ENCODE peak calls at places on chromosomes 1 and 21, in six cellular contexts. E is stomach, Z is HCT116, Y is esophagus squamous epithelium, K is ovary, O is spleen. S is an unnamed sample.

GRCh38 chr1:182128502-182128901 is 67.0 kb upstream of the ZNF648 start:
- DNase-seq in E (no peak), Z (no peak), Y (no peak), K (no peak), O (no peak), S (no peak)

GRCh38 chr1:87826639-87827345 is 498.1 kb downstream of the LMO4 start:
- DNase-seq in E (no peak), Z (no peak), Y (no peak), K (peak; percentile 23), O (no peak), S (peak; percentile 69)

GRCh38 chr1:240027059-240027462 is 64.6 kb upstream of the FMN2 start:
- DNase-seq in E (no peak), Z (no peak), Y (no peak), K (no peak), O (no peak), S (no peak)

GRCh38 chr1:231940721-231941120 is 314.1 kb downstream of the DISC1 start:
- DNase-seq in E (no peak), Z (no peak), Y (no peak), K (no peak), O (no peak), S (no peak)

GRCh38 chr1:6343506-6344405 is 49.8 kb downstream of the ACOT7 start:
- DNase-seq in E (peak; percentile 76), Z (peak; percentile 45), Y (no peak), K (peak; percentile 49), O (no peak), S (peak; percentile 52)

GRCh38 chr1:169682077-169682476 is 29.3 kb downstream of the SELL start:
- DNase-seq in E (no peak), Z (no peak), Y (no peak), K (no peak), O (no peak), S (no peak)

GRCh38 chr1:58782308-58783089 is 1.3 kb downstream of the JUN start:
- DNase-seq in E (peak; percentile 66), Z (no peak), Y (peak; percentile 31), K (peak; percentile 58), O (peak; percentile 95), S (peak; percentile 70)

GRCh38 chr21:35222541-35222941 is 173.4 kb upstream of the RUNX1 start:
- DNase-seq in E (no peak), Z (no peak), Y (no peak), K (no peak), O (no peak), S (no peak)

GRCh38 chr1:33420870-33421775 is 9.8 kb downstream of the PHC2 start:
- DNase-seq in E (no peak), Z (no peak), Y (no peak), K (no peak), O (no peak), S (no peak)

GRCh38 chr21:28771790-28772501 is 220.7 kb downstream of the LTN1 start:
- DNase-seq in E (no peak), Z (no peak), Y (no peak), K (no peak), O (no peak), S (no peak)

GRCh38 chr1:203189951-203190352 is 3.4 kb upstream of the CHI3L1 start:
- DNase-seq in E (no peak), Z (no peak), Y (no peak), K (no peak), O (no peak), S (no peak)

GRCh38 chr1:166017395-166017794 is 149.4 kb downstream of the FAM78B start:
- DNase-seq in E (no peak), Z (no peak), Y (no peak), K (no peak), O (no peak), S (no peak)

GRCh38 chr1:204834752-204835151 is 35.9 kb upstream of the NFASC start:
- DNase-seq in E (no peak), Z (no peak), Y (no peak), K (no peak), O (no peak), S (no peak)

GRCh38 chr1:246526915-246527314 is 19.8 kb upstream of the SMYD3 start:
- DNase-seq in E (no peak), Z (no peak), Y (no peak), K (no peak), O (no peak), S (no peak)

GRCh38 chr1:246528933-246529731 is 22.1 kb upstream of the SMYD3 start:
- DNase-seq in E (no peak), Z (no peak), Y (no peak), K (no peak), O (no peak), S (no peak)

GRCh38 chr1:246526380-246526779 is 19.3 kb upstream of the SMYD3 start:
- DNase-seq in E (no peak), Z (no peak), Y (no peak), K (no peak), O (no peak), S (no peak)

GRCh38 chr1:246530482-246530881 is 23.4 kb upstream of the SMYD3 start:
- DNase-seq in E (no peak), Z (no peak), Y (no peak), K (no peak), O (no peak), S (no peak)

DNA sequence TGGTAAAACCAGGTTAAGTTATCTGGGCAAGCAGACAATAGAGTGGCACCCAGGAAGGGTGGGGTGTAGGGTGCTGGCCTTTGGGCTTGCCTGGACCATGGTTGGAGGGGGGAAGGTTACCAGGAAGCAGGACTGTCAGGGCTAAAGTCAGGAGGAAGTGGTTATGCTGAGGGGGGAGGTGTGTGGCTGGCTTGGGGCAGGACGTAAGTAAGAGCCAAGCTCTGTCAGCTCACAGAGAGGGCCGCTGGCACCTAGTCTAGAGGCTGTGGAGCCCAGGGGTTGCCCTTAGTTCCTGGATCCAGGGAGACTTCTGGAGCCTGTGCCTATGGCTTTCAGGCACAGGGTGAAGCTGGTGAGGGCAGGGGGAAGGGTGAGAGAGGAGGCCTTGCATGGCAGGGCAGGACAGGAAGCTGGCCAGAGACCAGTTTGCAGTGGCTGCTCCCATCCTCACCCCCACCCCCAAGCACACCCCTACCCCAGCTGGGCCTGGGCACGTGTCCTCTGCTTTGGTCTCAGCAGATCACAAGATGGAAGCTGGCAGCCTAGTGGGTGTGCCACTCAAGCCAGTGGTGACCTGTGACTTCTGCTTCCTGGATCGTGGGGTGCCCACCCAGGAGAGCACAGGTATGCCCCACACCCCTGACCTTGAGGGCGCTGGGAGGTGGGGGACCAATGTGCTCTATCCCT is 20.5 kb upstream of the SMYD3 start:
- DNase-seq in E (no peak), Z (no peak), Y (no peak), K (no peak), O (no peak), S (no peak)
- TF ChIP-seq POLR2A in E (no peak), Z (no peak), Y (no peak), K (no peak), O (no peak), S (no peak)

GRCh38 chr1:7973086-7973485 is 11.6 kb downstream of the PARK7 start:
- DNase-seq in E (no peak), Z (no peak), Y (no peak), K (no peak), O (no peak), S (no peak)
- H3K36me3 ChIP-seq in E (peaks cover 88% of the 10 kb centered on the region), Z (peaks cover 44% of the 10 kb centered on the region), Y (peaks cover 98% of the 10 kb centered on the region), K (no peaks in the 10 kb centered on the region), O (peaks cover 2% of the 10 kb centered on the region), S (peaks cover 82% of the 10 kb centered on the region)

GRCh38 chr1:116763116-116763786 is 9.0 kb downstream of the CD2 start:
- DNase-seq in E (no peak), Z (no peak), Y (no peak), K (no peak), O (peak; percentile 46), S (no peak)

GRCh38 chr1:116764906-116765862 is 11.0 kb downstream of the CD2 start:
- DNase-seq in E (no peak), Z (no peak), Y (no peak), K (no peak), O (no peak), S (no peak)

GRCh38 chr1:116762781-116763115 is 8.5 kb downstream of the CD2 start:
- DNase-seq in E (no peak), Z (no peak), Y (no peak), K (no peak), O (peak; percentile 42), S (no peak)

GRCh38 chr1:116764466-116764896 is 10.3 kb downstream of the CD2 start:
- DNase-seq in E (no peak), Z (no peak), Y (no peak), K (no peak), O (no peak), S (no peak)

DNA sequence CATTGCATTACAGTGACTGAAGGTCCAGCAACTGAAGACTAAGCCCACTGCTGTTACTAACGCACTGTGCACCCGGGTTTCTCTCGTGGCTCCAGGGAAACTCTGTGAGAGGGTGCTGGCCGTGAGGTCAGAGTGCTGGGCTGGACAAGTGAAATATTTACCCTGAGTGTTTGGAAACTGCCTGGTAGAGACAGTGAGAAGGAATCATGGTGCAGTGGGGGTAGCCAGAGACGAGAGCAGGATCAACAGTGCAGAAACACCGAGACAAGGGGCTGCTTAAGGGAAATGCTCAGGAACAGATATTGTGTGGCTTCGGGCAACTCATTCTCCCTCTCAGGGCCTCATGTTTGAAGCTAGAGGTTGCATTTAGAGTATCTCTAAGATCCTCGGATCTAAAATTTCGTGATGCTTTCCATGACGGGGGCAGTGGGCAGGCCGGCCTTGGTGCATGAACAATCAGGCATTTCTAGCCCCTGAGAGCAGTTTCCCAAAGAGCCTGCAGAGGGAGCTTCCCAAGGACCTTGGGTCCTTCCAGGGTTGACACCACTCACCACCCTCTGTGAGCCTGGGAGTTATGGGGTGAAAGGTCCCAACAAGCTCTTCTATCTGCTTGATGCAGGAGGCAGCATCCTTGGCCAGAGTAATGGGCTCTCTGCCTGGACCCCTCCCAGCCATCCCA is 9.7 kb downstream of the CD2 start:
- DNase-seq in E (peak; percentile 37), Z (peak; percentile 15), Y (no peak), K (no peak), O (peak; percentile 55), S (no peak)
- TF ChIP-seq POLR2A in E (no peak), Z (no peak), Y (no peak), K (no peak), O (no peak), S (no peak)

GRCh38 chr21:15771311-15771710 is 41.5 kb downstream of the USP25 start:
- DNase-seq in E (no peak), Z (no peak), Y (no peak), K (no peak), O (no peak), S (no peak)

GRCh38 chr21:15768853-15769252 is 39.1 kb downstream of the USP25 start:
- DNase-seq in E (no peak), Z (no peak), Y (no peak), K (no peak), O (no peak), S (no peak)

GRCh38 chr21:15766952-15767603 is 37.3 kb downstream of the USP25 start:
- DNase-seq in E (no peak), Z (no peak), Y (no peak), K (no peak), O (no peak), S (no peak)

GRCh38 chr21:15764878-15765277 is 35.1 kb downstream of the USP25 start:
- DNase-seq in E (no peak), Z (no peak), Y (no peak), K (no peak), O (no peak), S (no peak)

DNA sequence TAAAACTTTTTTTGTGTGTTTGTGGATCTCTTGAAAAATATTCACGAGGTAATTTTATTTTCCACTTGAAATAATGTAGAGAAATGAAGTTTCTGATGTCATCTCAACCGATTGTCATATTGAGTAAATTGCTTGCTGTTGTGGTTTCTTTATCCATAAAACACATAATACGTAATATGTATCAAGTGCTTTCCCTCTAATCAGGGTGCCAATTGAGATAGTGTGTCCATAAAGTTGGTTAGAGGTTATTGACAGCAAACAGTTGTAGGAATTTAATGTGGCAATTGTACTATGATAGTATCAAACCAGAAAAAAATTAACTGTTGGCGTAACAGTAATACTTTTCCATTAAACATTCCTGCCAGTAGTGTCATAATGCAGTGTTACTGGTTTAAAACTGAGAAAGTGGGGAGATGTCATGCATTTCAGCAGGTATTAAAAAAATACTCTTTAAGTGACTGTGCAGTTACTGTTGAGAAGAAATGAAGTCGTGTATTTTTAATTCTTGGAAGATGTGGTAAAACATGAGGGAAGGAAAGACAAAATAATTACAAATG is 38.3 kb downstream of the USP25 start:
- DNase-seq in E (no peak), Z (no peak), Y (no peak), K (no peak), O (no peak), S (no peak)
- H3K36me3 ChIP-seq in E (no peaks in the 10 kb centered on the region), Z (peaks cover 2% of the 10 kb centered on the region), Y (peaks cover 9% of the 10 kb centered on the region), K (no peaks in the 10 kb centered on the region), O (no peaks in the 10 kb centered on the region), S (no peaks in the 10 kb centered on the region)